ENCODE peak calls at places on chromosomes 11 and 22, in six cellular contexts. C, G, A, W, O and F are unnamed samples.

GRCh38 chr22:49959782-49960158 is 802 bp upstream of the PIM3 start:
- DNase-seq in C (peak; percentile 49), W (no peak), O (no peak), A (no peak), G (peak; percentile 69), F (no peak)

GRCh38 chr11:47918882-47919495 is 61.4 kb upstream of the PTPRJ start:
- DNase-seq in O (no peak), G (no peak), A (no peak), C (peak; percentile 61), W (no peak), F (no peak)

GRCh38 chr11:6531267-6531752 is 34.2 kb downstream of the DNHD1 start:
- DNase-seq in C (peak; percentile 71), O (peak; percentile 50), G (no peak), W (no peak), A (no peak), F (peak; percentile 29)

GRCh38 chr11:28983780-28984179 is 875.6 kb downstream of the METTL15 start:
- DNase-seq in W (no peak), C (no peak), O (no peak), A (no peak), G (no peak), F (no peak)

GRCh38 chr11:72833792-72834501 is 19.7 kb downstream of the ATG16L2 start:
- DNase-seq in O (no peak), G (no peak), A (no peak), W (peak; percentile 63), C (peak; percentile 34), F (no peak)

GRCh38 chr11:74543991-74544390 is 48.4 kb upstream of the POLD3 start:
- DNase-seq in G (peak; percentile 93), C (no peak), W (no peak), A (no peak), O (no peak), F (peak; percentile 15)

GRCh38 chr11:2924381-2924780 is 4.8 kb downstream of the PHLDA2 start:
- DNase-seq in A (no peak), G (no peak), O (no peak), W (no peak), C (no peak), F (no peak)

GRCh38 chr22:48890693-48891554 is 936.7 kb downstream of the BRD1 start:
- DNase-seq in W (no peak), A (no peak), G (no peak), O (no peak), C (no peak), F (no peak)

GRCh38 chr22:29093501-29093921 is 20.7 kb downstream of the KREMEN1 start:
- DNase-seq in A (peak; percentile 46), W (peak; percentile 26), O (no peak), G (no peak), C (no peak), F (no peak)

GRCh38 chr11:63608353-63609345 is 5.6 kb downstream of the PLAAT3 start:
- DNase-seq in C (peak; percentile 86), W (no peak), G (no peak), O (no peak), A (peak; percentile 10), F (no peak)

GRCh38 chr11:100152751-100153150 is 534.3 kb upstream of the ARHGAP42 start:
- DNase-seq in W (no peak), C (no peak), G (no peak), A (no peak), O (no peak), F (no peak)

GRCh38 chr11:121892131-121892681 is 223.8 kb downstream of the BLID start:
- DNase-seq in A (no peak), G (no peak), O (no peak), W (peak; percentile 65), C (peak; percentile 82), F (no peak)

GRCh38 chr11:113192121-113192925 is 122.1 kb upstream of the TTC12 start:
- DNase-seq in W (no peak), O (no peak), A (no peak), C (no peak), G (no peak), F (no peak)

GRCh38 chr11:69461272-69461962 is 20.0 kb upstream of the LINC01488 start:
- DNase-seq in W (no peak), C (no peak), O (no peak), A (no peak), G (no peak), F (peak; percentile 9)

DNA sequence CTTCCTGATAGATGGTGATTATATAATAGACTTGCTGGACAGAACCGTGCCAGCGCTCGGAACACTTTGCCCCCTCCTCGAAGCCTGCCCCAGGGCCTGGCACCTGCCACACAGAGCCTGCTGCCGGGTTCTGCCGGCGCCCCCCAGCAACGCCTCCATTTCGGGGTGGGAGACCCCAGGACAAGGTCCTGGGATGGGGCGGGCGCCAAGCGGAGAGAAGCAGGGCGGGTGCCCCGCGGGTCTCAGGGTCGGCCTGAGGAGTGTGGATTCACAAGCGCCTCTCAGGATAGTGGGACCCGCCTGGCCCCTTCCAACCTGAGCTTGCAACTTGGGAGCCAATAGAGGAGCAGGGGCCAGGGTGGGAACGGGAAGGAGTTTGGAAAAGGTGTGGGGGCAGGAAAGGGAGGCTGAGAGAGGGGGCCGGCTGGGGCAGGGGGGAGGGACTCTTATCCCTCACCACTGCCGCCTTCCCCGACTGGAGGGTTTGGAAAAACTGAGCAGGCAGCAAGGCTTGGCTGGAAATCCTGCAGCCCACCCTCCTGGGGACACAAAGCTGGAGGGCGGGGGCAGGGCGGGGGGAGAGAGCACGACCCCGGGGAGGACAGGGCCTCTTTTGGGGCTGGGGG is 3.3 kb upstream of the BCL9L start:
- DNase-seq in A (peak; percentile 53), O (no peak), W (peak; percentile 78), G (peak; percentile 65), C (peak; percentile 56), F (no peak)
- H3K4me3 ChIP-seq in A (peak overlapping the region; percentile 81), O (peak overlapping the region; percentile 89), W (peak overlapping the region; percentile 94), G (peak overlapping the region; percentile 69), C (peak overlapping the region; percentile 73), F (peak overlapping the region; percentile 75)

GRCh38 chr22:41398921-41399320 is 17.2 kb downstream of the TEF start:
- DNase-seq in A (no peak), O (no peak), G (no peak), C (no peak), W (no peak), F (no peak)

GRCh38 chr22:41394012-41394356 is 12.2 kb downstream of the TEF start:
- DNase-seq in W (no peak), O (no peak), G (no peak), C (no peak), A (no peak), F (no peak)

GRCh38 chr22:41395531-41396240 is 13.9 kb downstream of the TEF start:
- DNase-seq in G (no peak), O (no peak), A (no peak), W (no peak), C (no peak), F (no peak)

GRCh38 chr22:41401781-41402648 is 20.3 kb downstream of the TEF start:
- DNase-seq in W (peak; percentile 81), O (no peak), A (peak; percentile 91), G (peak; percentile 87), C (peak; percentile 38), F (peak; percentile 44)

DNA sequence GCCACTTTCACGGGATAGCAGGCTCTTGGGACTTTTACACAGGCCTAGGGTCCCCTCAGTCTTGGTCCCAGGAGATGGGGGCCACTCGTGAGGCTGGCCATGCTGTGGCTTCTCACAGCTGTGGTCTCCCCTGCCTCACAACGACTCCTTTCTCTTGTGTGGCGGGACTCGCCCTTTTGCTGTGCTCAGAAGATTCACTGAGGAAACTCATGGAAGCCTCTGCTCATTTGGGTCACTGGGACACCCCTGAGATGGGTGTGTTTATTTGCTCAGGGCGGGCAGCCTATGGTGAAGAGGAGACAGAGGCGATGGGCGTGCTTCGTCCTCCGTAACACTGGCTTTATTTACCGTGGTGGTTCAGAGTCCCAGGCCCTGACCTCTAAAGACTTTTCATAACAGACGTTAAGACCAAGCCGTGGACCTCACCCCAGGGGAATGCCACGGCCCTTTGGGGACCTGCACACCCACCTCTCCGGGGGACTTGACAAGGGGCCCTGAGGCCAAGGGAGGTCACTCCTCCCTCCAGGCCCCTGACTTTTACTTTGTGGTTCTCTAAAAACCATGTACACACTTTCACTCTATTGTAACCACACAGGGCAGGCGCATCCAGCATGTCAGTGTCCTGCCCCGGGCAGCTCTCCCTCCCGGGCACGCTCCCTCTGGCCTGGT is 15.5 kb downstream of the TEF start:
- DNase-seq in C (no peak), W (no peak), G (no peak), A (no peak), O (no peak), F (no peak)
- H3K4me3 ChIP-seq in C (no peak overlapping the region), W (no peak overlapping the region), G (no peak overlapping the region), A (no peak overlapping the region), O (no peak overlapping the region), F (no peak overlapping the region)

GRCh38 chr22:36355894-36356293 is 31.9 kb downstream of the MYH9 start:
- DNase-seq in W (no peak), A (no peak), O (no peak), C (no peak), G (peak; percentile 58), F (no peak)

GRCh38 chr22:36351921-36352774 is 35.6 kb downstream of the MYH9 start:
- DNase-seq in A (no peak), O (no peak), W (no peak), G (no peak), C (peak; percentile 59), F (no peak)

GRCh38 chr22:36350751-36351594 is 36.8 kb downstream of the MYH9 start:
- DNase-seq in A (no peak), C (peak; percentile 69), O (no peak), G (no peak), W (no peak), F (no peak)

GRCh38 chr22:36355362-36355761 is 32.4 kb downstream of the MYH9 start:
- DNase-seq in A (no peak), C (peak; percentile 73), O (no peak), W (no peak), G (no peak), F (no peak)

DNA sequence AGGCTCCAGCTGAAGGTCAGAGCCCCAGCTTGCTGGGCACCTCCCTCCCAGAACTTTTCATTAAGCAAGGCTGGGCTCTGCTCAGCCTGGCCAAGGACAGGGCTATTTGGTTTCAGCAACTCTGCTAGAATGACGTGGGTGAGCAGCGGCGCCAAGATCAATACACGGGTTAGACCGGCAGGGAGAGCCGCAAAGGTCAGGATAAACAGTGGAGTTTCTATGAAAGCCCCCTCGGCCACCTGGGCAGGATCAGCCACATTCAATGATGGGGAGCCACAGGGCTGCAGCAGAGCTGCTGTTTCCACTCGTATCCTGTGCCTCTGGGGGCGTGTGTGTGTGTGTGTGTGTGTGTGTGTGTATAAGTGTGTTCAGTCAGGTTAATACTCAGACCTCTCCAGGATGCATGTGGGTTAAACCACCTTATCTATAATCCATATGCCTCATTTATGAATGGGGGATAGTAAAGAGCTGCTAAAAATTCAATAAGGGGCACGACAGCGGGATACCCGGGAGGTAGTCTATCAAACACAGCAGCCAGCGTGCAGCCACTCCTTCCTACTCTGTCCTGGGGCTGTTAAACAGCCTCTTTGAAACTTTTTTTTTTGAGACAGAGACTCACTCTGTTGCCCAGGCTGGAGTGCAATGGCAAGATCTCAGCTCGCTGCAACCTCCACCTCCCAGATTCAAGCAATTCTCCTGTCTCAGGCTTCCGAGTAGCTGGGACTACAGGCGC is 34.8 kb downstream of the MYH9 start:
- DNase-seq in O (peak; percentile 76), A (peak; percentile 76), G (peak; percentile 92), W (peak; percentile 87), C (peak; percentile 86), F (no peak)
- H3K4me3 ChIP-seq in O (peak overlapping the region; percentile 13), A (no peak overlapping the region), G (peak overlapping the region; percentile 12), W (no peak overlapping the region), C (no peak overlapping the region), F (no peak overlapping the region)

DNA sequence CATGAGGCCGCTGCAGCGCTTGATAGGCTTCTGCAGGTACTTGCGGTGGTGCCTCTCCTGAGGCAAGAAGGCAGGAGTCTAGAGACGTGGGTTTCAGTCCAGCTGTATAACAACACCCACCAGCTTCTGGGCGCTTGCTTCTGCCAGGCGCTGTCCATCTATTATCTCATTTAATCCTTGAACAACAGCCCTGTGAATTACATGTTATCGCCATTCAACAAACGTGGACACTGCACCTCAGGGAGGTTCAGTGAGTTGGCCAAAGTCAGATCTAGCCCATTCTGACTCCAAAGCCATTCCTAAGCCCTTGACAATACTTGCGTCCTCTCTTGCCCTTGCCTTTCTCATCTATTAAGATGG is 436 bp upstream of the FAM181B start:
- DNase-seq in W (no peak), O (no peak), G (no peak), A (no peak), C (no peak), F (no peak)
- H3K4me3 ChIP-seq in W (peak overlapping the region; percentile 52), O (no peak overlapping the region), G (peak overlapping the region; percentile 62), A (peak overlapping the region; percentile 52), C (no peak overlapping the region), F (no peak overlapping the region)